ENCODE peak calls at places on chromosomes 13 and 19, in eight cellular contexts. E is mammary epithelial cell, O is HCT116, G is GM23338, D is PC-3, V is fibroblast of lung, W is A673, I is K562. J is an unnamed sample.

GRCh38 chr19:4316940-4317339 is 12.5 kb downstream of the FSD1 start:
- DNase-seq in E (no peak), O (no peak), G (no peak), D (no peak), V (no peak), W (no peak), I (no peak), J (no peak)

GRCh38 chr19:18611327-18612050 is 1.2 kb upstream of the TMEM59L start:
- DNase-seq in E (no peak), O (no peak), G (peak), D (no peak), V (no peak), W (no peak), I (peak), J (peak)

GRCh38 chr13:106474906-106475305 is 60.6 kb downstream of the EFNB2 start:
- DNase-seq in E (no peak), O (no peak), G (no peak), D (no peak), V (no peak), W (no peak), I (no peak), J (no peak)

GRCh38 chr13:101916758-101917474 is 464.4 kb downstream of the ITGBL1 start:
- DNase-seq in E (no peak), O (no peak), G (peak), D (no peak), V (no peak), W (no peak), I (no peak), J (peak)

GRCh38 chr13:23966691-23967615 is 69.7 kb upstream of the C1QTNF9B start:
- DNase-seq in E (no peak), O (no peak), G (no peak), D (peak), V (peak), W (no peak), I (no peak), J (no peak)

GRCh38 chr19:48698046-48698445 is 2.3 kb downstream of the FUT2 start:
- DNase-seq in E (peak), O (no peak), G (no peak), D (peak), V (peak), W (peak), I (peak), J (no peak)

GRCh38 chr19:52898101-52898500 is 666 bp upstream of the ZNF320 start:
- DNase-seq in E (no peak), O (no peak), G (peak), D (no peak), V (no peak), W (no peak), I (no peak), J (peak)

GRCh38 chr19:30873691-30874090 is 475.5 kb downstream of the TSHZ3 start:
- DNase-seq in E (no peak), O (no peak), G (no peak), D (no peak), V (no peak), W (no peak), I (no peak), J (no peak)

GRCh38 chr13:73702419-73703071 is 431.7 kb downstream of the KLF12 start:
- DNase-seq in E (peak), O (no peak), G (peak), D (peak), V (no peak), W (no peak), I (no peak), J (no peak)

GRCh38 chr19:54042989-54043388 is 20.7 kb downstream of the VSTM1 start:
- DNase-seq in E (no peak), O (no peak), G (no peak), D (no peak), V (no peak), W (no peak), I (peak), J (no peak)

GRCh38 chr13:41490616-41491015 is 33.3 kb downstream of the RGCC start:
- DNase-seq in E (no peak), O (no peak), G (no peak), D (no peak), V (no peak), W (no peak), I (no peak), J (no peak)

GRCh38 chr13:96284971-96285370 is 195.1 kb downstream of the HS6ST3 start:
- DNase-seq in E (no peak), O (no peak), G (no peak), D (no peak), V (no peak), W (no peak), I (no peak), J (no peak)

GRCh38 chr19:14475251-14476073 is at the start of gene PTGER1:
- DNase-seq in E (peak), O (peak), G (peak), D (peak), V (peak), W (peak), I (peak), J (peak)

GRCh38 chr13:74977498-74977897 is 504.5 kb downstream of the TBC1D4 start:
- DNase-seq in E (no peak), O (no peak), G (no peak), D (no peak), V (no peak), W (no peak), I (no peak), J (no peak)

GRCh38 chr19:49560358-49560900 is 19.9 kb downstream of the NOSIP start:
- DNase-seq in E (no peak), O (no peak), G (no peak), D (no peak), V (no peak), W (no peak), I (peak), J (no peak)

GRCh38 chr19:33225458-33225925 is at the start of gene SLC7A10:
- DNase-seq in E (no peak), O (no peak), G (peak), D (no peak), V (no peak), W (no peak), I (no peak), J (peak)
- TF ChIP-seq EZH2 in E (no peak), O (no peak), G (no peak), D (no peak), V (no peak), W (peak), I (no peak), J (peak)

GRCh38 chr13:49220035-49220855 is at the start of gene MLNR:
- DNase-seq in E (peak), O (no peak), G (peak), D (no peak), V (peak), W (peak), I (peak), J (peak)
- TF ChIP-seq EZH2 in E (peak), O (no peak), G (peak), D (no peak), V (peak), W (no peak), I (no peak), J (peak)

DNA sequence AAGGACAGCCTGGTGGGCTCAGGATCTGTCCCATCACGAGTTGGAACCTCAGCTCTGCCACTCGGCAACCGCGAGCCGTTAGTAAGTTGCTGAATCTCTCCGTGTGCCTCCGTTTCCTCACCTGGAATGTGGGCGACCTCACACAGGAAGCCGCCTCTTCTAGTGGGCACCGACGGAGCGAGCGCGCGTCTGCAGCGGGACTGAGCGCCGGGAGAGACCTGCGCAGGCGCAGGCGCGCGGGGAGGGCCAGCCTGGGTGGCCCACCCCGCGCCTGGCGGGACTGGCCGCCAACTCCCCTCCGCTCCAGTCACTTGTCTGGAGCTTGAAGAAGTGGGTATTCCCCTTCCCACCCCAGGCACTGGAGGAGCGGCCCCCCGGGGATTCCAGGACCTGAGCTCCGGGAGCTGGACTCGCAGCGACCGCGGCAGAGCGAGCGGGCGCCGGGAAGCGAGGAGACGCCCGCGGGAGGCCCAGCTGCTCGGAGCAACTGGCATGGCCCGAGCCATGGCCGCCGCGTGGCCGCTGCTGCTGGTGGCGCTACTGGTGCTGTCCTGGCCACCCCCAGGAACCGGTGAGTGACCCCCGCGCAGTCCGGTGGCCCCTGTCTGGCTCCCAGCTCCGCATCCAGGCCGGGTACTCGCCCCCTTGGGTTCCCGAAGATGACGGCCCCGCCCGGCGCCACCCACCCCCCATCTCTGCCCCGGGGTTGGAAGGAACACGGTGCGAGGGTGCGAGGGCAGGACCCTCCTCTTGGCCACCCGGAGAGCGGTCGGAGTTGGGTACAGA is at the start of gene PVR:
- DNase-seq in E (peak), O (no peak), G (peak), D (peak), V (peak), W (peak), I (peak), J (peak)
- TF ChIP-seq EZH2 in E (no peak), O (no peak), G (no peak), D (no peak), V (no peak), W (no peak), I (no peak), J (no peak)

GRCh38 chr19:55354698-55355212 is at the start of gene COX6B2:
- DNase-seq in E (no peak), O (no peak), G (peak), D (no peak), V (no peak), W (no peak), I (peak), J (peak)
- TF ChIP-seq EZH2 in E (no peak), O (no peak), G (no peak), D (no peak), V (no peak), W (no peak), I (no peak), J (peak)

DNA sequence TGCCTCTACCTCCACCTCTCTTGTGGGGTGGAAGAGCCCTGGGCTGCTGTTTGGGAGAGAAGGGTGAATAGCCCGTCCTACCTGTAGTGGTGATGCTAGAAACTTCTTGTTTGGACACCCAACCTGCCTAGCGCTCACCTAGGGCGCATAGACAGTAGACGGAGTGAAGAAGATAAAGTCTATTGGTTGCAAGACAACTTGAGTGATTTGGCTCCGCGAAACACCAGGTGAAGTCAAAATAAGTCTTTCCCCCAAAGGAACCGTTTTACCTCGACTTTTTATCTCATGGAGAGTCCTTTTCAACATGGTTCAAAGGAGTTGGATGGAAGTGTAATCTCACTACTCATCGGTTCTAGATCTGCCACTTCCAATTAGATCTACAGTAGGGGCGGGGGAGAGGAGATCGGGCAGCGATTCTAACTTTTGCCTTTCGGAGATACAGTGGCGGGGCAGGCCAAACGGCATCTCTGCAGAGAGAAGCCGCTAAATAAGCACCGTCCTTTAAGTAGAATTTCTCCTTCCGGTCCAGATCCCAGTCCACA is 694 bp upstream of the ZIC5 start:
- DNase-seq in E (no peak), O (no peak), G (peak), D (no peak), V (no peak), W (no peak), I (no peak), J (peak)
- TF ChIP-seq EZH2 in E (peak), O (no peak), G (no peak), D (no peak), V (peak), W (no peak), I (no peak), J (no peak)

GRCh38 chr13:110413311-110414040 is 106.4 kb downstream of the COL4A2 start:
- DNase-seq in E (no peak), O (no peak), G (no peak), D (no peak), V (no peak), W (no peak), I (no peak), J (no peak)

GRCh38 chr13:110410906-110411305 is 103.8 kb downstream of the COL4A2 start:
- DNase-seq in E (no peak), O (no peak), G (no peak), D (no peak), V (no peak), W (no peak), I (no peak), J (no peak)

GRCh38 chr13:110411316-110412105 is 104.4 kb downstream of the COL4A2 start:
- DNase-seq in E (no peak), O (no peak), G (no peak), D (no peak), V (no peak), W (no peak), I (no peak), J (no peak)

GRCh38 chr13:110414283-110414682 is 107.2 kb downstream of the COL4A2 start:
- DNase-seq in E (no peak), O (no peak), G (no peak), D (no peak), V (no peak), W (no peak), I (no peak), J (no peak)

DNA sequence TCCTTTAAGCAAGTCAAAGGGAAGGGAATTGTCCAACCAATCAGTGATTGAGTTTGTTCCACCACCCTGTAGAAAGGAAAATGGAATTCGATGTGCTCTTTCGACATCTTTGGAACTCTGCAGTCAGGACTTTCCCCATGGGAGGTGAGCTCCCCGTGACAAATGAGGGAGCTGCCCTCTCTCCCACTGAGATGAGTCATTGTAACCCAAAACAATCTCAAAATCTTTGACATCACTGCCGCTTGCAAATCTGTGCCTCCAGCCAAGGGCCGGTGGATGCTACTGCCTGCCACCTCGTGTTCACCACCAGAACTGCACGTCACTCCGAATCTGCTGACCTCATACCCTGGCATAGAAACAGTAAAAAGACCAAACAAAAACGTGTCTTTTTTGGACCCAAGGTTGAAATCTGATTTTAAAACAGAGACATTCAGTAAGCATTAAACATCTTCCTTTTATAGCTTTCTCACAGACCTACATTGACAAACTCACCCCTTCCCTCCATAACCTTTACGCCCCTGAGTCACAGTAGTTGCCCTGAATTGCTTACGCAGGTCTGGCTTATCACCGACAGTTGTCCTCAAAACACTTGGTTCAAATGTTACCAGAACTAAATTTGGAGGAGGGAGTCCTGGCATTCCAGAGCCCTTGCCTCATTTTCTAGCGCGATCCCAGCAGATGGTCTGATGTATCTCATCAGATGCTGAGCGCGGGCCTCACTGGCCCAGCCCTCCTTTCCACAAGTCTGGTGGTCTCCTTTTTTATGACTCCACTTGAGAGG is 105.2 kb downstream of the COL4A2 start:
- DNase-seq in E (peak), O (peak), G (peak), D (peak), V (peak), W (peak), I (peak), J (peak)
- TF ChIP-seq EZH2 in E (no peak), O (no peak), G (no peak), D (no peak), V (no peak), W (no peak), I (no peak), J (no peak)

GRCh38 chr13:112069063-112069726 is 2.2 kb downstream of the SOX1 start:
- DNase-seq in E (no peak), O (no peak), G (no peak), D (no peak), V (no peak), W (no peak), I (no peak), J (peak)
- TF ChIP-seq EZH2 in E (peak), O (no peak), G (peak), D (no peak), V (peak), W (peak), I (no peak), J (peak)

GRCh38 chr13:20301391-20302071 is 69.4 kb upstream of the GJB6 start:
- DNase-seq in E (no peak), O (no peak), G (peak), D (no peak), V (peak), W (no peak), I (no peak), J (peak)
- TF ChIP-seq EZH2 in E (no peak), O (no peak), G (peak), D (no peak), V (no peak), W (no peak), I (no peak), J (no peak)

J was measured in neural progenitor cell.